ENCODE peak calls at places on chromosomes 2 and 18, in seven cellular contexts. Q is neural crest cell; S is NCI-H748 treated with DMSO at 0.1 percent for 48 hours; H is HuH-7; X is stimulated activated CD4-positive, alpha-beta T cell treated with anti-CD3 and anti-CD28 coated beads, TNF-alpha, amount 100 ng/mL, for 48 hours; I is AG08396; L is AG09309. C is an unnamed sample.

GRCh38 chr2:45965841-45966498 is 314.5 kb downstream of the PRKCE start:
- DNase-seq in I (no peak), Q (no peak), H (no peak), S (no peak), L (no peak), X (no peak), C (no peak)

GRCh38 chr18:62979172-62979571 is 263.8 kb downstream of the PHLPP1 start:
- DNase-seq in S (peak), L (peak), Q (no peak), H (no peak), X (no peak), I (peak), C (no peak)

GRCh38 chr2:194103941-194104655 is 1552.9 kb upstream of the SLC39A10 start:
- DNase-seq in L (no peak), H (no peak), X (no peak), I (no peak), Q (no peak), S (no peak), C (no peak)

GRCh38 chr2:12754643-12755042 is 37.9 kb downstream of the TRIB2 start:
- DNase-seq in Q (no peak), I (no peak), H (no peak), X (no peak), S (no peak), L (no peak), C (no peak)

GRCh38 chr2:156132941-156133340 is 199.6 kb downstream of the NR4A2 start:
- DNase-seq in X (no peak), H (no peak), S (no peak), Q (no peak), I (no peak), L (no peak), C (no peak)

GRCh38 chr2:19835818-19836281 is 65.9 kb downstream of the TTC32 start:
- DNase-seq in I (no peak), S (no peak), X (no peak), L (no peak), Q (no peak), H (no peak), C (no peak)

GRCh38 chr2:152251811-152252210 is 76.2 kb upstream of the STAM2 start:
- DNase-seq in H (no peak), S (no peak), Q (no peak), I (no peak), X (no peak), L (no peak), C (no peak)

GRCh38 chr2:8249769-8250168 is 432.1 kb upstream of the ID2 start:
- DNase-seq in I (no peak), L (no peak), H (no peak), X (no peak), Q (no peak), S (no peak), C (no peak)

GRCh38 chr2:43100883-43101662 is 125.3 kb downstream of the ZFP36L2 start:
- DNase-seq in X (no peak), S (no peak), I (peak), L (no peak), Q (peak), H (peak), C (no peak)

GRCh38 chr2:75047189-75047812 is 88.9 kb downstream of the POLE4 start:
- DNase-seq in X (no peak), Q (no peak), L (no peak), H (no peak), S (no peak), I (peak), C (no peak)

GRCh38 chr2:1740714-1741584 is 3.4 kb downstream of the PXDN start:
- DNase-seq in H (no peak), S (no peak), L (no peak), X (no peak), I (no peak), Q (no peak), C (no peak)

GRCh38 chr2:15259356-15259756 is 301.8 kb downstream of the NBAS start:
- DNase-seq in H (no peak), S (no peak), I (no peak), X (no peak), L (no peak), Q (no peak), C (no peak)

GRCh38 chr2:40457846-40458245 is 6.0 kb upstream of the SLC8A1 start:
- DNase-seq in S (no peak), L (no peak), I (peak), Q (no peak), H (no peak), X (no peak), C (no peak)

GRCh38 chr2:23850564-23851256 is 76.2 kb downstream of the ATAD2B start:
- DNase-seq in S (no peak), Q (no peak), L (no peak), H (no peak), I (no peak), X (no peak), C (no peak)

GRCh38 chr18:13572148-13572547 is 154.2 kb downstream of the FAM210A start:
- DNase-seq in L (no peak), H (no peak), S (no peak), Q (no peak), I (no peak), X (no peak), C (no peak)

GRCh38 chr2:151508519-151508918 is 98.8 kb downstream of the RIF1 start:
- DNase-seq in X (no peak), Q (no peak), S (no peak), H (no peak), L (no peak), I (no peak), C (no peak)

C was measured in memory B cell.